ENCODE peak calls at places on chromosomes 13 and 19, in ten cellular contexts. I is GM23338; Z is neural crest cell; Y is activated T-cell treated with anti-CD3 and anti-CD28 coated beads, Interleukin-2, amount 50 U/mL, for 4 hours; J is activated naive CD4-positive, alpha-beta T cell; G is Right ventricle myocardium superior; S is ureter; T is T-helper 2 cell; M is hepatic stellate cell; R is AG04450. V is an unnamed sample.

GRCh38 chr13:23321534-23322241 is 111.8 kb downstream of the SACS start:
- DNase-seq in I (no peak), Z (no peak), Y (no peak), J (no peak), G (peak), S (peak), T (no peak), M (peak), R (peak), V (peak)

GRCh38 chr13:113245858-113246791 is 36.7 kb downstream of the CUL4A start:
- DNase-seq in I (peak), Z (no peak), Y (no peak), J (no peak), G (no peak), S (no peak), T (no peak), M (no peak), R (no peak), V (no peak)

GRCh38 chr13:27967736-27968315 is 1.3 kb downstream of the CDX2 start:
- DNase-seq in I (peak), Z (no peak), Y (no peak), J (no peak), G (no peak), S (no peak), T (no peak), M (no peak), R (no peak), V (no peak)

GRCh38 chr19:4487572-4487971 is 15.5 kb downstream of the HDGFL2 start:
- DNase-seq in I (no peak), Z (no peak), Y (no peak), J (no peak), G (no peak), S (no peak), T (no peak), M (no peak), R (no peak), V (no peak)

GRCh38 chr13:75647126-75647784 is 11.1 kb downstream of the LMO7 start:
- DNase-seq in I (no peak), Z (no peak), Y (no peak), J (no peak), G (no peak), S (no peak), T (no peak), M (no peak), R (no peak), V (no peak)

GRCh38 chr19:5578094-5578846 is 10.5 kb upstream of the TINCR start:
- DNase-seq in I (peak), Z (peak), Y (peak), J (peak), G (peak), S (peak), T (peak), M (peak), R (peak), V (peak)

GRCh38 chr19:16400911-16401675 is 70.7 kb downstream of the EPS15L1 start:
- DNase-seq in I (no peak), Z (no peak), Y (no peak), J (no peak), G (peak), S (no peak), T (no peak), M (no peak), R (no peak), V (no peak)

GRCh38 chr19:18193388-18194207 is 580 bp downstream of the MPV17L2 start:
- DNase-seq in I (no peak), Z (no peak), Y (no peak), J (no peak), G (no peak), S (no peak), T (no peak), M (no peak), R (no peak), V (no peak)

GRCh38 chr13:36758345-36758744 is 60.7 kb upstream of the RFXAP start:
- DNase-seq in I (no peak), Z (no peak), Y (no peak), J (no peak), G (no peak), S (no peak), T (no peak), M (no peak), R (no peak), V (no peak)

GRCh38 chr19:13902993-13903555 is 2.8 kb downstream of the BRME1 start:
- DNase-seq in I (peak), Z (no peak), Y (no peak), J (no peak), G (no peak), S (no peak), T (no peak), M (no peak), R (no peak), V (no peak)